ENCODE peak calls at places on chromosomes 1 and 21, in nine cellular contexts. O, T, V, Z, U, A, M, Y and W are unnamed samples. For H3K4me1, the result is how much of the 10 kb centered on the place peaks cover.

GRCh38 chr21:41369915-41370839 is 8.3 kb downstream of the MX2 start:
- DNase-seq in U (no peak), O (no peak), Z (no peak), V (no peak), M (no peak), T (no peak), A (no peak), Y (no peak), W (no peak)

GRCh38 chr1:35505911-35506798 is 51.0 kb downstream of the KIAA0319L start:
- DNase-seq in Y (peak), Z (peak), O (peak), T (peak), M (no peak), V (no peak), U (peak), A (no peak), W (no peak)

GRCh38 chr1:102578806-102579205 is 529.5 kb downstream of the COL11A1 start:
- DNase-seq in O (no peak), T (peak), A (no peak), U (no peak), V (no peak), M (no peak), Y (no peak), Z (no peak), W (no peak)

GRCh38 chr1:77413541-77414335 is 131.9 kb downstream of the AK5 start:
- DNase-seq in Z (no peak), V (no peak), M (no peak), U (no peak), T (no peak), A (no peak), O (no peak), Y (no peak), W (no peak)

GRCh38 chr1:5743435-5744095 is 248.7 kb downstream of the NPHP4 start:
- DNase-seq in A (peak), Z (no peak), V (no peak), M (no peak), T (no peak), O (no peak), Y (no peak), U (no peak), W (no peak)

GRCh38 chr1:247961796-247962195 is 3.2 kb upstream of the OR2AK2 start:
- DNase-seq in M (no peak), O (no peak), T (no peak), V (no peak), Z (peak), A (no peak), U (peak), Y (peak), W (no peak)

GRCh38 chr1:32769524-32770220 is 47.5 kb downstream of the YARS1 start:
- DNase-seq in O (no peak), T (peak), A (no peak), M (no peak), V (no peak), Y (peak), Z (peak), U (peak), W (no peak)

GRCh38 chr1:1111516-1112236 is 4.2 kb downstream of the C1orf159 start:
- DNase-seq in M (no peak), A (no peak), Y (no peak), V (no peak), O (no peak), T (no peak), U (no peak), Z (no peak), W (no peak)

GRCh38 chr1:40092811-40093617 is 4.0 kb downstream of the PPT1 start:
- DNase-seq in O (no peak), Z (no peak), Y (no peak), V (no peak), U (no peak), T (no peak), M (no peak), A (no peak), W (no peak)

GRCh38 chr1:7608628-7609295 is 162.3 kb upstream of the VAMP3 start:
- DNase-seq in T (no peak), A (peak), V (no peak), Y (peak), O (no peak), U (no peak), Z (no peak), M (no peak), W (peak)

GRCh38 chr21:32886339-32886738 is 114.8 kb upstream of the PAXBP1 start:
- DNase-seq in V (no peak), U (no peak), Z (peak), O (peak), T (no peak), A (no peak), M (no peak), Y (no peak), W (no peak)

GRCh38 chr1:13809461-13810159 is 109.6 kb downstream of the PRDM2 start:
- DNase-seq in Y (no peak), A (no peak), Z (no peak), O (peak), U (no peak), V (no peak), T (no peak), M (no peak), W (no peak)

GRCh38 chr1:51073456-51073855 is 28.6 kb upstream of the C1orf185 start:
- DNase-seq in M (no peak), U (no peak), O (no peak), A (no peak), T (no peak), Y (no peak), V (no peak), Z (no peak), W (no peak)

GRCh38 chr1:46137901-46138300 is 5.5 kb upstream of the PIK3R3 start:
- DNase-seq in O (no peak), A (no peak), V (no peak), Z (no peak), T (peak), U (no peak), Y (peak), M (no peak), W (no peak)

GRCh38 chr1:150555971-150556865 is 7.0 kb downstream of the ADAMTSL4 start:
- DNase-seq in Y (no peak), A (peak), V (peak), U (no peak), T (peak), M (no peak), Z (no peak), O (no peak), W (no peak)

GRCh38 chr1:180213401-180214177 is 16.5 kb upstream of the LHX4 start:
- DNase-seq in Y (no peak), Z (no peak), O (peak), T (peak), A (peak), V (peak), M (peak), U (peak), W (no peak)

GRCh38 chr21:14120091-14120734 is 90.5 kb downstream of the LIPI start:
- DNase-seq in Z (peak), U (no peak), V (peak), O (no peak), Y (peak), T (peak), M (no peak), A (peak), W (peak)

GRCh38 chr1:29803486-29803885 is 567.2 kb downstream of the PTPRU start:
- DNase-seq in O (no peak), Z (no peak), U (no peak), Y (no peak), A (no peak), T (no peak), V (no peak), M (no peak), W (no peak)

GRCh38 chr1:181149326-181150000 is 61.0 kb downstream of the IER5 start:
- DNase-seq in Y (peak), A (no peak), O (peak), V (no peak), T (no peak), U (no peak), Z (no peak), M (no peak), W (no peak)

GRCh38 chr1:53734650-53735211 is 4.2 kb downstream of the GLIS1 start:
- DNase-seq in U (no peak), V (peak), A (no peak), Y (peak), T (peak), O (no peak), Z (peak), M (no peak), W (no peak)

GRCh38 chr21:17257784-17258183 is 255.1 kb upstream of the CXADR start:
- DNase-seq in M (no peak), Y (no peak), T (peak), A (no peak), Z (peak), U (peak), V (no peak), O (no peak), W (no peak)

GRCh38 chr1:165828581-165829329 is 1.3 kb downstream of the UCK2 start:
- DNase-seq in M (peak), O (no peak), Y (peak), Z (peak), A (peak), U (peak), V (peak), T (peak), W (no peak)

GRCh38 chr1:110042981-110043380 is 8.6 kb downstream of the STRIP1 start:
- DNase-seq in O (no peak), M (no peak), A (no peak), T (no peak), Y (no peak), Z (no peak), U (no peak), V (no peak), W (no peak)

GRCh38 chr1:201006450-201006849 is 17.1 kb downstream of the KIF21B start:
- DNase-seq in U (no peak), M (no peak), Y (no peak), O (no peak), Z (no peak), V (no peak), A (no peak), T (no peak), W (no peak)

GRCh38 chr1:201606096-201606495 is 67.2 kb downstream of the NAV1 start:
- DNase-seq in M (no peak), U (no peak), A (no peak), V (no peak), Y (no peak), O (no peak), T (no peak), Z (no peak), W (no peak)

GRCh38 chr1:201128962-201129361 is 2.0 kb upstream of the ASCL5 start:
- DNase-seq in U (no peak), A (no peak), Z (no peak), O (no peak), V (no peak), M (no peak), T (no peak), Y (no peak), W (no peak)

GRCh38 chr1:225654277-225654597 is 1.3 kb upstream of the ENAH start:
- DNase-seq in O (no peak), A (no peak), Z (no peak), V (no peak), M (peak), Y (peak), U (no peak), T (peak), W (no peak)

GRCh38 chr1:113616201-113616600 is 143.1 kb downstream of the PHTF1 start:
- DNase-seq in Z (no peak), M (no peak), A (no peak), V (no peak), T (peak), Y (no peak), O (no peak), U (no peak), W (no peak)

GRCh38 chr1:100391675-100392074 is 39.4 kb downstream of the CDC14A start:
- DNase-seq in Y (no peak), T (no peak), O (no peak), U (no peak), Z (no peak), A (no peak), M (no peak), V (no peak), W (no peak)

GRCh38 chr1:27963393-27963792 is 3.6 kb downstream of the XKR8 start:
- DNase-seq in T (no peak), Y (no peak), U (no peak), M (no peak), Z (no peak), A (no peak), V (no peak), O (no peak), W (no peak)

GRCh38 chr1:161216945-161217712 is 2.0 kb downstream of the FCER1G start:
- DNase-seq in M (no peak), A (no peak), O (no peak), V (no peak), U (no peak), Z (no peak), T (peak), Y (no peak), W (no peak)

GRCh38 chr1:192998536-192998935 is 60.6 kb downstream of the UCHL5 start:
- DNase-seq in Y (peak), V (no peak), M (no peak), U (no peak), Z (peak), T (no peak), A (no peak), O (no peak), W (no peak)

GRCh38 chr1:160615660-160616059 is 31.2 kb downstream of the SLAMF1 start:
- DNase-seq in O (no peak), T (no peak), A (no peak), U (no peak), Z (no peak), Y (no peak), M (no peak), V (no peak), W (no peak)

GRCh38 chr1:210232524-210233215 is at the start of gene SERTAD4:
- DNase-seq in V (peak), A (peak), O (no peak), M (peak), Z (peak), T (peak), U (peak), Y (peak), W (no peak)

GRCh38 chr1:97368296-97368695 is 552.5 kb downstream of the DPYD start:
- DNase-seq in A (no peak), M (no peak), O (no peak), Z (no peak), V (no peak), T (no peak), Y (no peak), U (peak), W (no peak)

GRCh38 chr1:18653922-18654321 is 23.3 kb downstream of the PAX7 start:
- DNase-seq in M (no peak), O (no peak), A (no peak), Y (no peak), U (no peak), T (no peak), Z (no peak), V (peak), W (no peak)

GRCh38 chr1:159088050-159088449 is 11.5 kb upstream of the AIM2 start:
- DNase-seq in Z (peak), V (no peak), T (peak), O (no peak), Y (no peak), U (peak), M (no peak), A (no peak), W (no peak)

GRCh38 chr1:228059536-228060457 is 22.7 kb upstream of the ARF1 start:
- DNase-seq in Y (no peak), T (peak), V (peak), U (peak), M (peak), A (peak), Z (peak), O (peak), W (no peak)

GRCh38 chr1:47755368-47755990 is 241.7 kb downstream of the TRABD2B start:
- DNase-seq in M (peak), V (peak), T (peak), Z (peak), O (peak), A (peak), U (no peak), Y (peak), W (peak)

GRCh38 chr1:153881764-153882163 is 41.0 kb downstream of the GATAD2B start:
- DNase-seq in Y (peak), V (peak), Z (no peak), A (no peak), T (peak), M (no peak), O (no peak), U (no peak), W (no peak)
- H3K27ac ChIP-seq in Y (peak), V (peak), Z (no peak), A (no peak), T (peak), M (no peak), O (no peak), U (no peak), W (no peak)

GRCh38 chr21:34613679-34614442 is 1.1 kb downstream of the RCAN1 start:
- DNase-seq in Z (peak), A (no peak), U (peak), M (no peak), V (peak), O (no peak), T (peak), Y (no peak), W (no peak)

GRCh38 chr21:34617753-34618339 is 2.9 kb upstream of the RCAN1 start:
- DNase-seq in M (no peak), U (no peak), Z (no peak), T (no peak), A (no peak), O (no peak), V (no peak), Y (no peak), W (no peak)

GRCh38 chr21:34614693-34615486 is at the start of gene RCAN1:
- DNase-seq in A (peak), O (peak), U (peak), T (peak), M (peak), Z (peak), V (peak), Y (peak), W (peak)

GRCh38 chr21:34614443-34614692 is 545 bp downstream of the RCAN1 start:
- DNase-seq in M (no peak), T (no peak), Y (no peak), V (no peak), A (no peak), O (no peak), U (no peak), Z (no peak), W (no peak)

GRCh38 chr21:34615487-34615814 is 538 bp upstream of the RCAN1 start:
- DNase-seq in A (no peak), O (no peak), M (no peak), Z (no peak), Y (no peak), U (no peak), T (no peak), V (no peak), W (no peak)
- H3K4me1 ChIP-seq in A (under half), O (under half), M (under half), Z (under half), Y (under half), U (under half), T (under half), V (under half), W (under half)

GRCh38 chr1:67479146-67479891 is 49.1 kb upstream of the SERBP1 start:
- DNase-seq in Z (peak), V (no peak), A (no peak), M (no peak), O (no peak), Y (no peak), T (peak), U (peak), W (no peak)

GRCh38 chr1:67472056-67472455 is 41.9 kb upstream of the SERBP1 start:
- DNase-seq in O (no peak), Z (no peak), T (no peak), M (no peak), U (no peak), V (no peak), Y (no peak), A (no peak), W (no peak)

GRCh38 chr1:67476006-67476482 is 45.8 kb upstream of the SERBP1 start:
- DNase-seq in M (no peak), V (no peak), Z (no peak), T (no peak), A (no peak), O (no peak), U (no peak), Y (no peak), W (no peak)

GRCh38 chr1:67476906-67477305 is 46.7 kb upstream of the SERBP1 start:
- DNase-seq in Z (no peak), T (no peak), M (no peak), V (no peak), Y (no peak), O (no peak), U (no peak), A (no peak), W (no peak)
- H3K27ac ChIP-seq in Z (no peak), T (no peak), M (no peak), V (no peak), Y (no peak), O (no peak), U (no peak), A (no peak), W (no peak)

GRCh38 chr1:108053291-108054023 is 88.5 kb upstream of the VAV3 start:
- DNase-seq in V (no peak), A (no peak), O (no peak), T (peak), U (peak), Z (peak), Y (no peak), M (no peak), W (no peak)
- H3K4me1 ChIP-seq in V (under half), A (under half), O (under half), T (under half), U (under half), Z (under half), Y (under half), M (under half), W (under half)

GRCh38 chr1:94819945-94820746 is at the start of gene SLC44A3:
- DNase-seq in U (peak), V (peak), T (peak), Y (no peak), Z (peak), O (no peak), A (peak), M (peak), W (no peak)
- H3K27ac ChIP-seq in U (peak), V (no peak), T (no peak), Y (no peak), Z (peak), O (no peak), A (no peak), M (peak), W (no peak)

GRCh38 chr1:38135621-38136414 is 89.2 kb upstream of the POU3F1 start:
- DNase-seq in U (no peak), Y (no peak), M (no peak), Z (no peak), A (no peak), V (peak), O (no peak), T (peak), W (no peak)
- H3K4me1 ChIP-seq in U (under half), Y (half or more), M (under half), Z (under half), A (under half), V (under half), O (under half), T (under half), W (under half)

GRCh38 chr21:20272791-20273362 is 725.3 kb upstream of the NCAM2 start:
- DNase-seq in M (no peak), Y (no peak), A (peak), V (no peak), T (no peak), U (no peak), Z (no peak), O (no peak), W (no peak)

GRCh38 chr21:20276377-20276776 is 721.8 kb upstream of the NCAM2 start:
- DNase-seq in O (no peak), V (no peak), Y (no peak), U (no peak), T (no peak), M (no peak), A (no peak), Z (no peak), W (no peak)

GRCh38 chr21:20276954-20277353 is 721.3 kb upstream of the NCAM2 start:
- DNase-seq in V (peak), T (no peak), Z (no peak), Y (no peak), M (no peak), O (no peak), A (no peak), U (no peak), W (no peak)
- H3K27ac ChIP-seq in V (peak), T (no peak), Z (no peak), Y (no peak), M (no peak), O (no peak), A (no peak), U (no peak), W (no peak)

GRCh38 chr1:88454781-88455180 is 229.3 kb upstream of the PKN2 start:
- DNase-seq in T (no peak), M (no peak), Z (no peak), Y (no peak), A (no peak), O (no peak), U (no peak), V (no peak), W (no peak)
- H3K4me1 ChIP-seq in T (under half), M (under half), Z (under half), Y (under half), A (under half), O (under half), U (under half), V (under half), W (under half)

DNA sequence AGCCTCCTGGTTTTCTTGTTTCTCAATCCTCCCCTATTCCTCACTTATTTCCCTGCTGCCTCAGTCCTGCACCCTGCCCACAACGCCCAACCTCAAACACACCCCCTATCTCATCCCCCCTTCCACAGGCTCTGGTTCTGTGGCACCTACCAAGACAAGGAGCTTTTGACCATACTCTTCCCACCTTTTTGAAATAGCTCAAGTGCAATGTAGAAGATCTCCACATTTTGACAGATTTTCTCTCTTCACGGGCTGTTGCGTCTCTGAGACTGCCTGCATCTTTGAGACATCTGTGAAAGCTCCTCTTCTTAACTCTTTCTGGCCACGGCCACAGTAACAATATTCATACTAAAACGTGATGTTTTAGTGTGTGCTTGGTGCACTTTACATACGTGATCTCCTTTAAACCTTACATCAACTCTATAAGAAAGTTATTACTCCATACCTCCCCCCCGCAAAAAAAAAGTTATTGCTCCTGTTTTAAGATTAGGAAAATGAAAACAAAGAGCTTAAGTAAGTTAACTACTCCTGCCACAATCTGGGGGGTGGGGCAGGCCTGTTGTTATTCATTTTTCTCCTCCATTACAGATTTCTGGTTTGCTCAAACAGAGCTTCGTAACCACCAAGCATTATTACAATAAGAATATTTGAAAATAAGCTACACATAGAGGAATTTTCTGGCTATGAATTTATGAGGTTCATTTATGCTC is 1.8 kb upstream of the SERBP1 start:
- DNase-seq in T (peak), A (no peak), U (no peak), O (no peak), Z (no peak), M (no peak), Y (peak), V (no peak), W (no peak)
- H3K27ac ChIP-seq in T (no peak), A (no peak), U (peak), O (no peak), Z (no peak), M (peak), Y (no peak), V (no peak), W (no peak)

GRCh38 chr1:26055041-26055440 is 9.1 kb upstream of the SLC30A2 start:
- DNase-seq in U (no peak), V (no peak), Z (no peak), T (no peak), Y (no peak), A (no peak), M (no peak), O (no peak), W (no peak)
- H3K4me1 ChIP-seq in U (under half), V (under half), Z (under half), T (under half), Y (under half), A (under half), M (under half), O (under half), W (under half)